ENCODE peak calls at places on chromosomes 16 and 17, in ten cellular contexts. One of them, this sample, is unnamed.

GRCh38 chr16:1707193-1707790 is 1.3 kb downstream of the MAPK8IP3 start:
- DNase-seq in EH: peak
- DNase-seq in dermis microvascular lymphatic vessel endothelial cell: peak
- DNase-seq in heart right ventricle: no peak
- DNase-seq in stimulated activated CD8-positive, alpha-beta memory T cell treated with anti-CD3 and anti-CD28 coated beads, Interleukin-4, amount 100 ng/mL, for 24 hours: no peak
- DNase-seq in NCI-H460: no peak
- DNase-seq in AG10803: peak
- DNase-seq in CMK: no peak
- DNase-seq in amniotic epithelial cell: peak
- DNase-seq in cardiac fibroblast: peak
- DNase-seq in this sample: peak

GRCh38 chr17:29124135-29124930 is 55.9 kb downstream of the MYO18A start:
- DNase-seq in EH: peak
- DNase-seq in dermis microvascular lymphatic vessel endothelial cell: peak
- DNase-seq in heart right ventricle: no peak
- DNase-seq in stimulated activated CD8-positive, alpha-beta memory T cell treated with anti-CD3 and anti-CD28 coated beads, Interleukin-4, amount 100 ng/mL, for 24 hours: no peak
- DNase-seq in NCI-H460: peak
- DNase-seq in AG10803: peak
- DNase-seq in CMK: no peak
- DNase-seq in amniotic epithelial cell: peak
- DNase-seq in cardiac fibroblast: peak
- DNase-seq in this sample: peak

GRCh38 chr16:68972720-68973119 is 129.4 kb downstream of the TANGO6 start:
- DNase-seq in EH: peak
- DNase-seq in dermis microvascular lymphatic vessel endothelial cell: peak
- DNase-seq in heart right ventricle: no peak
- DNase-seq in stimulated activated CD8-positive, alpha-beta memory T cell treated with anti-CD3 and anti-CD28 coated beads, Interleukin-4, amount 100 ng/mL, for 24 hours: no peak
- DNase-seq in NCI-H460: no peak
- DNase-seq in AG10803: peak
- DNase-seq in CMK: peak
- DNase-seq in amniotic epithelial cell: peak
- DNase-seq in cardiac fibroblast: peak
- DNase-seq in this sample: peak

GRCh38 chr16:70472786-70473433 is 18.5 kb downstream of the FCSK start:
- DNase-seq in EH: no peak
- DNase-seq in dermis microvascular lymphatic vessel endothelial cell: no peak
- DNase-seq in heart right ventricle: no peak
- DNase-seq in stimulated activated CD8-positive, alpha-beta memory T cell treated with anti-CD3 and anti-CD28 coated beads, Interleukin-4, amount 100 ng/mL, for 24 hours: no peak
- DNase-seq in NCI-H460: no peak
- DNase-seq in AG10803: no peak
- DNase-seq in CMK: no peak
- DNase-seq in amniotic epithelial cell: no peak
- DNase-seq in cardiac fibroblast: no peak
- DNase-seq in this sample: no peak

GRCh38 chr17:27326051-27326450 is 32.1 kb downstream of the WSB1 start:
- DNase-seq in EH: no peak
- DNase-seq in dermis microvascular lymphatic vessel endothelial cell: no peak
- DNase-seq in heart right ventricle: no peak
- DNase-seq in stimulated activated CD8-positive, alpha-beta memory T cell treated with anti-CD3 and anti-CD28 coated beads, Interleukin-4, amount 100 ng/mL, for 24 hours: no peak
- DNase-seq in NCI-H460: no peak
- DNase-seq in AG10803: no peak
- DNase-seq in CMK: no peak
- DNase-seq in amniotic epithelial cell: no peak
- DNase-seq in cardiac fibroblast: no peak
- DNase-seq in this sample: no peak

GRCh38 chr17:33014751-33015150 is 23.1 kb downstream of the SPACA3 start:
- DNase-seq in EH: no peak
- DNase-seq in dermis microvascular lymphatic vessel endothelial cell: no peak
- DNase-seq in heart right ventricle: no peak
- DNase-seq in stimulated activated CD8-positive, alpha-beta memory T cell treated with anti-CD3 and anti-CD28 coated beads, Interleukin-4, amount 100 ng/mL, for 24 hours: no peak
- DNase-seq in NCI-H460: no peak
- DNase-seq in AG10803: no peak
- DNase-seq in CMK: no peak
- DNase-seq in amniotic epithelial cell: no peak
- DNase-seq in cardiac fibroblast: no peak
- DNase-seq in this sample: peak

GRCh38 chr16:87465306-87465705 is 27.5 kb downstream of the ZCCHC14 start:
- DNase-seq in EH: peak
- DNase-seq in dermis microvascular lymphatic vessel endothelial cell: peak
- DNase-seq in heart right ventricle: peak
- DNase-seq in stimulated activated CD8-positive, alpha-beta memory T cell treated with anti-CD3 and anti-CD28 coated beads, Interleukin-4, amount 100 ng/mL, for 24 hours: no peak
- DNase-seq in NCI-H460: no peak
- DNase-seq in AG10803: peak
- DNase-seq in CMK: peak
- DNase-seq in amniotic epithelial cell: peak
- DNase-seq in cardiac fibroblast: peak
- DNase-seq in this sample: peak

GRCh38 chr17:36937001-36937960 is at the start of gene LHX1:
- DNase-seq in EH: no peak
- DNase-seq in dermis microvascular lymphatic vessel endothelial cell: no peak
- DNase-seq in heart right ventricle: no peak
- DNase-seq in stimulated activated CD8-positive, alpha-beta memory T cell treated with anti-CD3 and anti-CD28 coated beads, Interleukin-4, amount 100 ng/mL, for 24 hours: no peak
- DNase-seq in NCI-H460: no peak
- DNase-seq in AG10803: no peak
- DNase-seq in CMK: no peak
- DNase-seq in amniotic epithelial cell: no peak
- DNase-seq in cardiac fibroblast: no peak
- DNase-seq in this sample: no peak

GRCh38 chr17:17935321-17936271 is 36.6 kb downstream of the TOM1L2 start:
- DNase-seq in EH: peak
- DNase-seq in dermis microvascular lymphatic vessel endothelial cell: no peak
- DNase-seq in heart right ventricle: no peak
- DNase-seq in stimulated activated CD8-positive, alpha-beta memory T cell treated with anti-CD3 and anti-CD28 coated beads, Interleukin-4, amount 100 ng/mL, for 24 hours: no peak
- DNase-seq in NCI-H460: no peak
- DNase-seq in AG10803: peak
- DNase-seq in CMK: no peak
- DNase-seq in amniotic epithelial cell: peak
- DNase-seq in cardiac fibroblast: peak
- DNase-seq in this sample: peak

GRCh38 chr16:78364501-78364900 is 265.0 kb downstream of the WWOX start:
- DNase-seq in EH: no peak
- DNase-seq in dermis microvascular lymphatic vessel endothelial cell: no peak
- DNase-seq in heart right ventricle: no peak
- DNase-seq in stimulated activated CD8-positive, alpha-beta memory T cell treated with anti-CD3 and anti-CD28 coated beads, Interleukin-4, amount 100 ng/mL, for 24 hours: no peak
- DNase-seq in NCI-H460: no peak
- DNase-seq in AG10803: no peak
- DNase-seq in CMK: no peak
- DNase-seq in amniotic epithelial cell: no peak
- DNase-seq in cardiac fibroblast: no peak
- DNase-seq in this sample: no peak

GRCh38 chr16:58563235-58563634 is 47.9 kb downstream of the SETD6 start:
- DNase-seq in EH: peak
- DNase-seq in dermis microvascular lymphatic vessel endothelial cell: peak
- DNase-seq in heart right ventricle: no peak
- DNase-seq in stimulated activated CD8-positive, alpha-beta memory T cell treated with anti-CD3 and anti-CD28 coated beads, Interleukin-4, amount 100 ng/mL, for 24 hours: no peak
- DNase-seq in NCI-H460: no peak
- DNase-seq in AG10803: peak
- DNase-seq in CMK: no peak
- DNase-seq in amniotic epithelial cell: peak
- DNase-seq in cardiac fibroblast: peak
- DNase-seq in this sample: peak

GRCh38 chr17:79463421-79464309 is 147.2 kb downstream of the RBFOX3 start:
- DNase-seq in EH: no peak
- DNase-seq in dermis microvascular lymphatic vessel endothelial cell: no peak
- DNase-seq in heart right ventricle: no peak
- DNase-seq in stimulated activated CD8-positive, alpha-beta memory T cell treated with anti-CD3 and anti-CD28 coated beads, Interleukin-4, amount 100 ng/mL, for 24 hours: no peak
- DNase-seq in NCI-H460: no peak
- DNase-seq in AG10803: no peak
- DNase-seq in CMK: no peak
- DNase-seq in amniotic epithelial cell: no peak
- DNase-seq in cardiac fibroblast: no peak
- DNase-seq in this sample: no peak

This sample was measured in kidney tubule cell.